ENCODE peak calls at places on chromosomes 5 and 9, in nine cellular contexts. W is mucosa of descending colon, U is fibroblast of mammary gland, L is endothelial cell of umbilical vein, A is ovary, Q is HFF-Myc, E is mesothelial cell of epicardium, P is OCI-LY7, M is heart right ventricle. R is an unnamed sample.

GRCh38 chr5:151949909-151950308 is 25.3 kb upstream of the GLRA1 start:
- DNase-seq in W (no peak), U (no peak), L (no peak), A (no peak), Q (no peak), E (no peak), P (no peak), M (no peak), R (no peak)

GRCh38 chr9:113737414-113738271 is 138.5 kb upstream of the ZNF618 start:
- DNase-seq in W (peak), U (peak), L (peak), A (peak), Q (peak), E (peak), P (peak), M (no peak), R (no peak)

GRCh38 chr5:127517110-127517479 is 345 bp upstream of the PRRC1 start:
- DNase-seq in W (no peak), U (peak), L (no peak), A (no peak), Q (peak), E (no peak), P (no peak), M (no peak), R (no peak)

GRCh38 chr5:150644496-150644895 is 4.0 kb downstream of the SYNPO start:
- DNase-seq in W (no peak), U (no peak), L (no peak), A (peak), Q (no peak), E (no peak), P (no peak), M (no peak), R (peak)

GRCh38 chr9:129806126-129806525 is 3.1 kb downstream of the TOR1B start:
- DNase-seq in W (no peak), U (no peak), L (no peak), A (no peak), Q (no peak), E (no peak), P (no peak), M (no peak), R (no peak)

GRCh38 chr9:72858089-72858912 is 94.6 kb downstream of the ALDH1A1 start:
- DNase-seq in W (peak), U (peak), L (peak), A (peak), Q (no peak), E (no peak), P (no peak), M (no peak), R (no peak)

GRCh38 chr9:137025120-137025966 is 2.7 kb downstream of the ABCA2 start:
- DNase-seq in W (peak), U (no peak), L (no peak), A (no peak), Q (no peak), E (no peak), P (peak), M (no peak), R (no peak)

GRCh38 chr5:68086857-68087256 is 128.7 kb upstream of the PIK3R1 start:
- DNase-seq in W (peak), U (peak), L (peak), A (peak), Q (no peak), E (no peak), P (no peak), M (no peak), R (no peak)

GRCh38 chr9:137109250-137110146 is 5.0 kb downstream of the DPP7 start:
- DNase-seq in W (no peak), U (no peak), L (no peak), A (no peak), Q (no peak), E (no peak), P (no peak), M (no peak), R (no peak)

GRCh38 chr5:134552301-134552700 is 26.8 kb downstream of the JADE2 start:
- DNase-seq in W (no peak), U (peak), L (peak), A (peak), Q (no peak), E (no peak), P (no peak), M (peak), R (no peak)

GRCh38 chr5:28473531-28474107 is 1435.2 kb upstream of the CDH9 start:
- DNase-seq in W (no peak), U (peak), L (peak), A (no peak), Q (no peak), E (no peak), P (peak), M (no peak), R (no peak)
- TF ChIP-seq CTCF in W (no peak), U (no peak), L (no peak), A (no peak), Q (no peak), E (peak), P (peak), M (no peak), R (peak)

GRCh38 chr5:72584466-72584865 is 77.3 kb upstream of the ZNF366 start:
- DNase-seq in W (no peak), U (peak), L (no peak), A (no peak), Q (no peak), E (no peak), P (no peak), M (no peak), R (no peak)
- TF ChIP-seq CTCF in W (no peak), U (peak), L (no peak), A (no peak), Q (no peak), E (no peak), P (peak), M (peak), R (peak)

GRCh38 chr9:37667706-37668672 is 17.2 kb downstream of the FRMPD1 start:
- DNase-seq in W (no peak), U (no peak), L (no peak), A (no peak), Q (no peak), E (no peak), P (no peak), M (no peak), R (no peak)
- TF ChIP-seq CTCF in W (no peak), U (peak), L (peak), A (no peak), Q (no peak), E (no peak), P (no peak), M (peak), R (peak)

GRCh38 chr5:142322747-142323479 is 1.9 kb downstream of the SPRY4 start:
- DNase-seq in W (no peak), U (peak), L (peak), A (no peak), Q (no peak), E (no peak), P (no peak), M (no peak), R (no peak)

GRCh38 chr5:142323480-142324376 is 1.1 kb downstream of the SPRY4 start:
- DNase-seq in W (peak), U (no peak), L (peak), A (peak), Q (no peak), E (no peak), P (no peak), M (peak), R (no peak)

GRCh38 chr5:142325677-142326479 is 1.1 kb upstream of the SPRY4 start:
- DNase-seq in W (peak), U (peak), L (peak), A (peak), Q (no peak), E (peak), P (no peak), M (peak), R (no peak)

GRCh38 chr5:142324871-142325676 is at the start of gene SPRY4:
- DNase-seq in W (peak), U (peak), L (peak), A (peak), Q (peak), E (peak), P (peak), M (peak), R (peak)

DNA sequence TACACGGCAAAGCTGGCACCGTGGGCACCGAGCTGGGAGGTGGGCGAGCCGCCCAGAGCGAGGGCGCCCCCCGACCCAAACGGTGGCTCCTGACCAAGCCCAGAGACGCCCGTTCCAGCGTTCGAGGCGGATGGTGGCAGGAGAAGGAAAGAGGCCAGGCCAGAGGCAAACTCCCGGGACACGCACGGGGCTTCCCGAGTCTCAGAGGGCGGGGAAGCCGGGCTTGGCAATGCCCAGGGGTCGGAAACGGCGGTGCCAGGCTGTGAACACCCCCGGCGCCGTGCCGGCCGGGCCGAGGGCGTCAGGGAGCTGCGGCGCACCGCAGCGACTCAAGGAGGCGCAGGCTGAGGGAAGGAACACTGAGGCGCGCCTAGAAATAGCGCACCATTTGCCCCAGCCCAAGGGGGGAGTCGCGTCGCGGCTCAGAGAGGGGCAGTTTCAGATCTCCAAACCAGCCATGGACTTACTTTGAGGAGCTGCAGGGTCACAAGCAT is 397 bp downstream of the SPRY4 start:
- DNase-seq in W (peak), U (peak), L (no peak), A (peak), Q (no peak), E (no peak), P (no peak), M (peak), R (no peak)
- TF ChIP-seq CTCF in W (no peak), U (no peak), L (peak), A (peak), Q (peak), E (no peak), P (no peak), M (peak), R (peak)

DNA sequence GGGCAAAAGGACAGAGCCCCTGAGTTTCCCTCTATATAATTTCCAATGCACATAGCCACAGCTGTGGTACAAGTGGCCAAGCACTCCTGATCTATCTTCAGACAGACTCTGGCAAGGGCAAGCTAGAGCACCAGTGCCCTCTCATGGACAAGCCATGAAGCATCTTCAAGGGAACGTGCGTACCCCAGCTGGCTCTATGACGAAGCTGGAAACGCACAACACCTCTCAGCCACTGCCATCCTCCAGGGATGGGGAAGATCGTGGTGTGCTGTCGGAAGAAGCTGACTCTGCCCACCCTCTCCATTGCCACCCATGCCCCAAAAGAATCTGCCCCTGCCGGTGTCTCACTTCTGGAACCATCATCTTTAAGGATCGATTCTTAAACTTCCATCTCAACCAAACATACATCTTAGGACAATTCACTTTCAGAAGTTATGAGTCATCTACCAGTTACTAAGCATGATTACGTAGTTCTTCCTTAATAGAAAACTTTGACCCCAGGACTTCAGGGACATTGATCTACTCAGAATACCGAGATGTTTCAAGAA is 482.9 kb downstream of the AGTPBP1 start:
- DNase-seq in W (peak), U (peak), L (peak), A (no peak), Q (peak), E (peak), P (peak), M (peak), R (no peak)
- TF ChIP-seq CTCF in W (peak), U (peak), L (peak), A (no peak), Q (peak), E (peak), P (peak), M (peak), R (peak)

GRCh38 chr9:2477755-2478154 is 143.8 kb upstream of the VLDLR start:
- DNase-seq in W (no peak), U (no peak), L (peak), A (no peak), Q (no peak), E (no peak), P (no peak), M (no peak), R (no peak)

GRCh38 chr9:2480255-2480837 is 141.2 kb upstream of the VLDLR start:
- DNase-seq in W (no peak), U (no peak), L (no peak), A (no peak), Q (no peak), E (no peak), P (no peak), M (no peak), R (no peak)

GRCh38 chr9:2479056-2479565 is 142.5 kb upstream of the VLDLR start:
- DNase-seq in W (no peak), U (no peak), L (no peak), A (no peak), Q (no peak), E (no peak), P (no peak), M (no peak), R (no peak)

GRCh38 chr9:2478421-2478820 is 143.2 kb upstream of the VLDLR start:
- DNase-seq in W (no peak), U (no peak), L (peak), A (no peak), Q (no peak), E (no peak), P (no peak), M (no peak), R (no peak)

GRCh38 chr9:2481216-2481615 is 140.4 kb upstream of the VLDLR start:
- DNase-seq in W (no peak), U (no peak), L (no peak), A (no peak), Q (no peak), E (no peak), P (no peak), M (no peak), R (no peak)
- TF ChIP-seq CTCF in W (no peak), U (no peak), L (no peak), A (no peak), Q (no peak), E (no peak), P (no peak), M (no peak), R (no peak)

GRCh38 chr5:85967681-85968080 is 650.1 kb upstream of the COX7C start:
- DNase-seq in W (no peak), U (no peak), L (no peak), A (no peak), Q (no peak), E (no peak), P (no peak), M (no peak), R (no peak)
- TF ChIP-seq CTCF in W (no peak), U (no peak), L (no peak), A (no peak), Q (no peak), E (no peak), P (no peak), M (no peak), R (no peak)

GRCh38 chr9:124342946-124343485 is 72.2 kb downstream of the PSMB7 start:
- DNase-seq in W (peak), U (peak), L (no peak), A (peak), Q (peak), E (no peak), P (no peak), M (peak), R (peak)
- TF ChIP-seq CTCF in W (no peak), U (no peak), L (no peak), A (no peak), Q (no peak), E (no peak), P (no peak), M (no peak), R (peak)

GRCh38 chr5:90474235-90475107 is at the start of the genes MBLAC2 and POLR3G:
- DNase-seq in W (peak), U (peak), L (peak), A (peak), Q (peak), E (peak), P (peak), M (peak), R (peak)
- TF ChIP-seq CTCF in W (no peak), U (peak), L (peak), A (peak), Q (peak), E (peak), P (peak), M (peak), R (peak)